ENCODE peak calls at places on chromosomes 16 and 17, in eight cellular contexts. F is HFF-Myc, L is PC-3, S is activated B cell treated with CpG ODN at 0.5 μM for 24 hours, V is H9, R is A549, J is HCT116, Q is progenitor cell of endocrine pancreas. C is an unnamed sample.
A peak's percentile ranks its signal among the peaks of the same experiment; 100 is the strongest.

GRCh38 chr17:40307001-40307690 is 1.8 kb upstream of the RARA start:
- DNase-seq in L (no peak), J (no peak), F (no peak), V (no peak), Q (no peak), R (no peak), S (no peak), C (no peak)

GRCh38 chr17:31095239-31096105 is 695 bp downstream of the NF1 start:
- DNase-seq in J (no peak), Q (peak; percentile 51), V (peak; percentile 94), S (peak; percentile 32), L (peak; percentile 25), R (peak; percentile 77), F (no peak), C (no peak)

GRCh38 chr17:48259710-48260291 is 152.2 kb downstream of the SNX11 start:
- DNase-seq in V (no peak), L (peak; percentile 87), J (no peak), S (no peak), Q (no peak), F (no peak), R (peak; percentile 87), C (no peak)

GRCh38 chr17:2712300-2713043 is 908 bp upstream of the CLUH start:
- DNase-seq in F (no peak), S (no peak), J (no peak), Q (no peak), L (no peak), V (no peak), R (no peak), C (no peak)

GRCh38 chr17:53490447-53490968 is 332.2 kb upstream of the KIF2B start:
- DNase-seq in V (no peak), L (no peak), S (no peak), R (no peak), J (no peak), F (no peak), Q (no peak), C (no peak)

GRCh38 chr17:50889528-50890118 is 23.5 kb upstream of the TOB1 start:
- DNase-seq in Q (no peak), J (no peak), L (no peak), F (no peak), V (no peak), R (no peak), S (no peak), C (no peak)

GRCh38 chr16:75263291-75263962 is 12.0 kb upstream of the BCAR1 start:
- DNase-seq in R (no peak), Q (no peak), L (no peak), S (peak; percentile 14), F (no peak), V (peak; percentile 27), J (no peak), C (no peak)

GRCh38 chr16:62913924-62914323 is 877.7 kb upstream of the CDH8 start:
- DNase-seq in S (no peak), Q (no peak), L (no peak), V (no peak), R (no peak), F (no peak), J (no peak), C (no peak)

GRCh38 chr16:84003001-84003400 is 35.0 kb downstream of the NECAB2 start:
- DNase-seq in R (no peak), S (no peak), Q (no peak), V (no peak), J (no peak), F (no peak), L (no peak), C (no peak)

GRCh38 chr16:70653809-70654771 is 7.7 kb downstream of the IL34 start:
- DNase-seq in F (peak; percentile 85), Q (peak; percentile 74), V (peak; percentile 83), J (peak; percentile 67), S (peak; percentile 61), L (peak; percentile 83), R (peak; percentile 78), C (no peak)

GRCh38 chr16:70658921-70659320 is 12.6 kb downstream of the IL34 start:
- DNase-seq in L (no peak), F (no peak), S (no peak), J (no peak), R (no peak), Q (no peak), V (no peak), C (no peak)

GRCh38 chr16:70656065-70656711 is 9.8 kb downstream of the IL34 start:
- DNase-seq in F (no peak), R (no peak), L (no peak), J (no peak), Q (no peak), V (no peak), S (no peak), C (no peak)

GRCh38 chr16:70657956-70658355 is 11.6 kb downstream of the IL34 start:
- DNase-seq in L (no peak), J (no peak), Q (no peak), F (no peak), R (no peak), S (no peak), V (no peak), C (no peak)

DNA sequence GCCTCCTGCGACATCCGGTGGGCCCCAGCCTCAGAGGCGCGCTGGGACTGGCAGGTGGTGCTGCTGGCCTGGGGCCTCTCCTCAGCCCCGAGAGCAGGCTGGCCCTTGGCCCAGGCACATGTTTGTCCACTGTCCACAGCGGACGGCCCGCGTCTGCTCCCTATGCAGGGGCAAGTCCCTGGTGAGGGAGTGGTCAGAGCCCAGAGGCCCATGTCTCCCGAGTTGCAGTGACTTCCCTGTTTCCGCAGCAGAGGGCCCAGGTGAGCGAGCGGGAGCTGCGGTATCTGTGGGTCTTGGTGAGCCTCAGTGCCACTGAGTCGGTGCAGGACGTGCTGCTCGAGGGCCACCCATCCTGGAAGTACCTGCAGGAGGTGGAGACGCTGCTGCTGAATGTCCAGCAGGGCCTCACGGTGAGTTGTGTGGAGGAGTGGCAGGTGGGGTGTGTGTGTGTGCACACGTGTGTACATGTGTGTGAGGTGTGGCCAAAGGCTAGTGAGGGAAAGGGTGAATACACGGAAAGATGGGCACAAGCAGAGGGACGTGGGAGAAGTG is 10.4 kb downstream of the IL34 start:
- DNase-seq in J (no peak), F (no peak), S (no peak), R (no peak), Q (no peak), L (no peak), V (peak; percentile 66), C (no peak)
- TF ChIP-seq CTCF in J (no peak), F (no peak), S (no peak), R (no peak), Q (peak; percentile 14), L (no peak), V (peak; percentile 38), C (no peak)

GRCh38 chr17:82929011-82929622 is 89.3 kb upstream of the ZNF750 start:
- DNase-seq in L (no peak), Q (no peak), J (no peak), S (no peak), R (no peak), F (no peak), V (no peak), C (no peak)

GRCh38 chr17:82929676-82930042 is 89.8 kb upstream of the ZNF750 start:
- DNase-seq in R (no peak), L (no peak), J (no peak), Q (no peak), V (no peak), F (no peak), S (no peak), C (no peak)

GRCh38 chr17:82926716-82927115 is 86.9 kb upstream of the ZNF750 start:
- DNase-seq in V (no peak), S (no peak), J (no peak), F (no peak), L (no peak), R (no peak), Q (no peak), C (no peak)

GRCh38 chr17:82927311-82927660 is 87.5 kb upstream of the ZNF750 start:
- DNase-seq in L (no peak), S (no peak), R (no peak), V (no peak), Q (no peak), J (no peak), F (no peak), C (no peak)

DNA sequence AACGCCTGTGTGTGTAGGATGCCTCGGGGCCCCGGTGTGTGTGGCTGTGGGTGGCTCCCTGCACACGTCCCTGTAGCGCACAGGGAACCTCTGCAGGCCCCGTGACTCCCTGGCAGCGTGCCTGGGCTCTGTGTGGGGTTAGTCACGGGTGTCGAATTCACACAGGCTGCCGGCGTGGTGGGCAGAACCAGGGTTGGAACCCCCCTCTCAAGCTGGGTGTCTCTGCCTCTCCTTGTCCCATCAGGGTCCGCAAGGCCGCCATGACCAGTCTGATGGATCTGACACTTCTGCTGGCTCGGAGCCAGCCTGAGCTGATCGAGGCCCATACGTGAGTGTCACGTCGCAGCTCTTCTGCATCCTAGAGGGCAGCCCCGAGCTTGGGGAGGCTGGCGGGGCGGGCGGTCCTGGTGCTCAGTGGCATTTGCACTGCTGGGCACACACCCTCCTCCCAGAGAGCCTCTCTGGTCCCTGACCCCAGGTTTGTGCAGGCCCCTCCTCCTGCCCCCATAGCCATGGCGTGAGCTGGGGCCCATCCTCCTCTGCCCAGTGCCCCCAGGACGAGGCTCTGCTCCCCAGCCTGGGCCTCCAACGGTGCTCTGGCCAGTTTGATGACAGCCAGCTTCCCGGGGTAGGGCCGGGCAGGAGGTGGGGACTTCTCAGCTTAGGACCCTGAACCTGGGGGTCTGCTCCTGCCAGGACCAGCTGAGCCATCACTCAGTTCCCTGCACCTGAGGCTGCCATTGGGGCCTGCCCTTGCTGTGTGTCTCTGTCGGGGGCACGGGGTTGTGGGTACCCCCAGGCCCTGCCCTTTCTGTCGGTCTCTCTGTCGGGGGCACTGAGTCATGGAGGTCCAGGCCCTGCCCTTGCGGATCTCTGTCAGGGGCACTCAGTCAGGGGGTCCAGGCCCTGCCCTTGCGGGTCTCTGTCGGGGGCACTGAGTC is 88.1 kb upstream of the ZNF750 start:
- DNase-seq in F (no peak), J (no peak), R (no peak), L (no peak), S (no peak), V (no peak), Q (no peak), C (no peak)
- TF ChIP-seq CTCF in F (no peak), J (no peak), R (no peak), L (no peak), S (no peak), V (no peak), Q (no peak), C (no peak)

DNA sequence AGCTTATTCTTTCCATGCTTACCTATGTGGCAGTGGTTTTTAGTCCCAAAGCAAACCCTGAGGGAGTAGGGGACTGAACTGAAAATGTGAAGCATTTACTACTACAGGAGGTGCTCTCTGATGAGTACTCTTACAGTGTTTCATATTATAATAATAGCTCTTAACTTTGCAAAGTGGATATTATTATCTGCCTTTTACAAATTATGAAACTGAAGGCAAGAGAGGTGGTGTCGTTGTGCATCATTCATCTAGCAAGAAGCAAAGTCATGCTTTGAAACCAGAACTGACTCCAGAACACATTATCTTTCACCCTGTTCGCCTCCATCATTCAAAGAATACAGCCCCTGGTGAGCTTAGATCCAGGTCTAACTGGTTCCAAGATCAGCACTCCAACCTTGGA is 8.2 kb upstream of the KCNH6 start:
- DNase-seq in Q (no peak), J (no peak), F (no peak), R (no peak), V (no peak), L (no peak), S (no peak), C (no peak)
- TF ChIP-seq CTCF in Q (no peak), J (no peak), F (no peak), R (no peak), V (no peak), L (no peak), S (no peak), C (no peak)

DNA sequence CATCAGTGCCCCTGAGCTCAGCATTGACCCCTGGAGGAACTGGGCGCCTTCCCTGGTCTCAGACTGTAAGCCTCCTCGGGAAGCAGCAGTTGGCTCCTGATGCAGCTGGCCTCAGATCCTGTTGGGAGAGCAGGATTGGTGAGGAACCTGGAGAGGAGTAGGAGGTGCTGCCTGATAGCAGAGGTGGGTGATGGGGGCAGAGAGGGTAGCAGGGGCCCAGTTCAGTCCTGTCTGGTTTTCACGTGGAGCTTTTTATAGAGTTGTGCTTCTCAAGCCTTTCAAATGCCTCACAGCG is 23.8 kb upstream of the ZNF750 start:
- DNase-seq in V (no peak), F (no peak), Q (no peak), L (no peak), J (no peak), S (no peak), R (no peak), C (no peak)
- TF ChIP-seq CTCF in V (no peak), F (no peak), Q (no peak), L (no peak), J (no peak), S (no peak), R (no peak), C (no peak)

C was measured in D721Med.